ENCODE peak calls at places on chromosomes 5 and 9, in five cellular contexts. R is SK-N-SH; C is CD8-positive, alpha-beta memory T cell; U is esophagus squamous epithelium; S is stomach. G is an unnamed sample. For H3K36me3, the result is how much of the 10 kb centered on the place peaks cover.

GRCh38 chr5:138706655-138707480 is 46.4 kb upstream of the CTNNA1 start:
- DNase-seq in U (no peak), C (no peak), S (no peak), R (no peak), G (peak)

GRCh38 chr5:6576861-6577501 is 55.9 kb downstream of the NSUN2 start:
- DNase-seq in U (no peak), R (peak), S (no peak), C (no peak), G (peak)

GRCh38 chr9:129174724-129175514 is 3.1 kb downstream of the IER5L start:
- DNase-seq in R (peak), U (no peak), S (peak), C (no peak), G (peak)

GRCh38 chr9:90890146-90890545 is 88.5 kb downstream of the SYK start:
- DNase-seq in U (no peak), R (peak), C (no peak), S (no peak), G (peak)

GRCh38 chr5:59034498-59035186 is 451.8 kb downstream of the RAB3C start:
- DNase-seq in C (no peak), U (no peak), S (no peak), R (peak), G (peak)

GRCh38 chr5:132770476-132771159 is 6.4 kb downstream of the SEPTIN8 start:
- DNase-seq in U (no peak), S (no peak), C (no peak), R (no peak), G (peak)

GRCh38 chr5:170077526-170077925 is 28.2 kb upstream of the FOXI1 start:
- DNase-seq in C (no peak), S (no peak), R (no peak), U (no peak), G (no peak)

GRCh38 chr5:147530801-147531389 is 21.0 kb upstream of the DPYSL3 start:
- DNase-seq in S (no peak), C (no peak), U (no peak), R (no peak), G (no peak)

DNA sequence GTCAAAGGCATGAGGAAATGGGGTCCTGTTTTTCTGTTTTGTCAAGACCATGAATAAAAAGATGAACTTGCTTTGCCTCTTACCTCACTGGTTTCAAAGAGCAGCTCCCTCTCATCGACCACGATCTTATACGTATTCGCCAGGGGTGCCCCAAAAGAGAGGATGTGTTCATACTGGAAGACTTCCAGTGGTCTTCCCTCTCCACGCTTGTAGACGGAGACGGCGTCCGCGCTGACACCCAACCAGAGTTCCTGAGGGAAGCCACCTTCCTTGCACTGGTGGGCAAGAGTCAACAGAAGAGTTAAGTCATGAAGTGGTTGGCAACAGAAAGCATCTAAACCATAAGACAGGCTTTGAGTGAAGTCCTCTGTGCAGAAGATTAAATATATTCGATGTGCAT is 51.4 kb upstream of the RETREG1 start:
- DNase-seq in U (no peak), C (no peak), R (no peak), S (no peak), G (no peak)
- H3K36me3 ChIP-seq in U (under half), C (under half), R (under half), S (half or more), G (under half)

GRCh38 chr5:79386679-79387078 is 127.3 kb downstream of the HOMER1 start:
- DNase-seq in R (no peak), U (no peak), C (no peak), S (no peak), G (no peak)
- H3K36me3 ChIP-seq in R (under half), U (under half), C (under half), S (under half), G (under half)

GRCh38 chr5:90834711-90835110 is 276.1 kb downstream of the ADGRV1 start:
- DNase-seq in R (no peak), S (no peak), C (no peak), U (no peak), G (no peak)

GRCh38 chr5:90830058-90830457 is 271.5 kb downstream of the ADGRV1 start:
- DNase-seq in R (no peak), C (no peak), U (no peak), S (no peak), G (no peak)

GRCh38 chr5:90833753-90834152 is 275.2 kb downstream of the ADGRV1 start:
- DNase-seq in S (no peak), U (no peak), R (no peak), C (no peak), G (no peak)
- H3K36me3 ChIP-seq in S (under half), U (under half), R (under half), C (under half), G (under half)

GRCh38 chr9:127528407-127529251 is 77.3 kb downstream of the LRSAM1 start:
- DNase-seq in R (no peak), U (no peak), S (no peak), C (no peak), G (peak)
- H3K36me3 ChIP-seq in R (under half), U (half or more), S (half or more), C (under half), G (under half)

DNA sequence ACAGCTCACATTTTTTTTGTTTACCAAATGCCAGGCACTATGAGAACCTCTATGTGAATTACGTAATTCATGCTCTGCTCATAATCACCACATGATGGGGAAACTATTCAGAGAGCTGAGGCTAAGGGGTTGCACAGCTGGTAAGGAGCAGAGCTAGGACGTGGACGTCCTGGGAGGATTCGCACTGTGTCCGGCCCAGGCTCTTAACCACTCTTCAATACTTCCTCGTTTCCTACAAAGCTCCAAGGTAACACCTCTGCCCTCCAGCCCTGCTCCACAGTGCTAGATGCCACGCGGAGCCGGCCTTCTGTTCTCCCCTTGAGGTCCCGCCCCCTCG is 8.7 kb downstream of the PHF19 start:
- DNase-seq in R (no peak), U (no peak), S (no peak), C (no peak), G (no peak)
- H3K36me3 ChIP-seq in R (under half), U (under half), S (under half), C (under half), G (under half)

GRCh38 chr9:36337865-36338264 is 62.2 kb downstream of the RNF38 start:
- DNase-seq in U (no peak), C (no peak), S (no peak), R (no peak), G (no peak)

GRCh38 chr9:36332006-36332405 is 68.1 kb downstream of the RNF38 start:
- DNase-seq in S (no peak), R (no peak), U (no peak), C (no peak), G (no peak)

GRCh38 chr9:36341936-36342577 is 58.0 kb downstream of the RNF38 start:
- DNase-seq in C (no peak), S (no peak), R (no peak), U (no peak), G (no peak)

GRCh38 chr9:36337002-36337401 is 63.1 kb downstream of the RNF38 start:
- DNase-seq in C (no peak), R (no peak), U (no peak), S (no peak), G (no peak)

DNA sequence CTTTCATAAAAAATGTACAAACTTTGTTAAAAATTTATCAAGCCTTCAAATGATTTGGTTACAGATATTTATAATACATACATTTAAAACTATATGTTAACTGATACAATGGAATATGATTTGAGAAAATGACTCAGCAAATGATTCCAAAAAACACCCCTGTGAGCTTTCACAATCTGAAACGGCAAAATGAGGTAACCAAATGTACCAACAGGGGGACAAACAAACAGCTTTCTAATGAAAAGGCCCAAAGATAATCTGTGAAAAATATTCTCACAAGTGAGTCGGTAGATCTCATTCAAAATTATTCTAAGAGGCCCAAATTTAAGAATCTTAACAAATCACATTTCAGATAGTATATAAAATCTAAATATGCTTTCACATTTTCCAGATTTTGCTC is 63.6 kb downstream of the RNF38 start:
- DNase-seq in C (no peak), U (no peak), S (no peak), R (no peak), G (no peak)
- H3K36me3 ChIP-seq in C (under half), U (under half), S (half or more), R (half or more), G (under half)

G was measured in H7.